ENCODE peak calls at places on chromosomes 5 and 9, in seven cellular contexts. U is GM23338, I is DND-41, A is hepatocyte, T is tibial artery, Z is PC-3, V is heart right ventricle. G is an unnamed sample.

GRCh38 chr9:3909966-3910650 is 384.3 kb upstream of the RFX3 start:
- DNase-seq in U (no peak), I (no peak), A (no peak), T (no peak), Z (no peak), V (no peak), G (no peak)

GRCh38 chr9:125121156-125121555 is 22.2 kb downstream of the SCAI start:
- DNase-seq in U (peak; percentile 58), I (peak; percentile 69), A (no peak), T (no peak), Z (peak; percentile 38), V (no peak), G (no peak)

GRCh38 chr9:135500071-135500524 is 384 bp upstream of the MRPS2 start:
- DNase-seq in U (no peak), I (no peak), A (no peak), T (no peak), Z (peak; percentile 9), V (no peak), G (no peak)

GRCh38 chr9:127388037-127388855 is 8.7 kb upstream of the SLC2A8 start:
- DNase-seq in U (no peak), I (peak; percentile 88), A (peak; percentile 92), T (no peak), Z (peak; percentile 92), V (no peak), G (peak; percentile 98)

GRCh38 chr5:54876-55569 is 36.9 kb upstream of the PLEKHG4B start:
- DNase-seq in U (no peak), I (no peak), A (no peak), T (no peak), Z (no peak), V (no peak), G (no peak)

GRCh38 chr5:6427689-6428088 is 21.0 kb upstream of the UBE2QL1 start:
- DNase-seq in U (no peak), I (no peak), A (no peak), T (no peak), Z (peak; percentile 97), V (no peak), G (no peak)

GRCh38 chr5:17217421-17218352 is at the start of gene BASP1:
- DNase-seq in U (peak; percentile 88), I (no peak), A (peak; percentile 94), T (peak; percentile 90), Z (peak; percentile 83), V (peak; percentile 50), G (peak; percentile 76)

GRCh38 chr5:67015577-67016290 is 180.9 kb downstream of the CD180 start:
- DNase-seq in U (no peak), I (no peak), A (peak; percentile 19), T (no peak), Z (peak; percentile 60), V (no peak), G (peak; percentile 37)

GRCh38 chr5:148740966-148741742 is 85.3 kb upstream of the ADRB2 start:
- DNase-seq in U (peak; percentile 56), I (no peak), A (peak; percentile 61), T (no peak), Z (peak; percentile 96), V (no peak), G (peak; percentile 52)

GRCh38 chr9:79895232-79895631 is 323.5 kb downstream of the TLE4 start:
- DNase-seq in U (no peak), I (no peak), A (no peak), T (no peak), Z (no peak), V (no peak), G (no peak)

GRCh38 chr5:82100303-82101077 is 128.7 kb downstream of the ATG10 start:
- DNase-seq in U (peak; percentile 25), I (peak; percentile 20), A (no peak), T (no peak), Z (peak; percentile 3), V (no peak), G (no peak)

GRCh38 chr9:7088598-7088997 is 330.8 kb downstream of the KDM4C start:
- DNase-seq in U (no peak), I (no peak), A (no peak), T (no peak), Z (no peak), V (no peak), G (no peak)

GRCh38 chr9:115144706-115145105 is 26.7 kb upstream of the TNC start:
- DNase-seq in U (no peak), I (peak; percentile 52), A (no peak), T (no peak), Z (no peak), V (no peak), G (peak; percentile 45)

GRCh38 chr5:179841621-179842020 is 17.0 kb downstream of the MRNIP start:
- DNase-seq in U (no peak), I (no peak), A (no peak), T (no peak), Z (no peak), V (no peak), G (no peak)

GRCh38 chr5:179840766-179841165 is 17.9 kb downstream of the MRNIP start:
- DNase-seq in U (no peak), I (no peak), A (no peak), T (no peak), Z (no peak), V (no peak), G (no peak)

GRCh38 chr5:179837076-179838011 is 16.6 kb downstream of the SQSTM1 start:
- DNase-seq in U (no peak), I (no peak), A (no peak), T (no peak), Z (no peak), V (no peak), G (no peak)

GRCh38 chr5:179840321-179840720 is 18.3 kb downstream of the MRNIP start:
- DNase-seq in U (no peak), I (no peak), A (no peak), T (no peak), Z (no peak), V (no peak), G (no peak)

DNA sequence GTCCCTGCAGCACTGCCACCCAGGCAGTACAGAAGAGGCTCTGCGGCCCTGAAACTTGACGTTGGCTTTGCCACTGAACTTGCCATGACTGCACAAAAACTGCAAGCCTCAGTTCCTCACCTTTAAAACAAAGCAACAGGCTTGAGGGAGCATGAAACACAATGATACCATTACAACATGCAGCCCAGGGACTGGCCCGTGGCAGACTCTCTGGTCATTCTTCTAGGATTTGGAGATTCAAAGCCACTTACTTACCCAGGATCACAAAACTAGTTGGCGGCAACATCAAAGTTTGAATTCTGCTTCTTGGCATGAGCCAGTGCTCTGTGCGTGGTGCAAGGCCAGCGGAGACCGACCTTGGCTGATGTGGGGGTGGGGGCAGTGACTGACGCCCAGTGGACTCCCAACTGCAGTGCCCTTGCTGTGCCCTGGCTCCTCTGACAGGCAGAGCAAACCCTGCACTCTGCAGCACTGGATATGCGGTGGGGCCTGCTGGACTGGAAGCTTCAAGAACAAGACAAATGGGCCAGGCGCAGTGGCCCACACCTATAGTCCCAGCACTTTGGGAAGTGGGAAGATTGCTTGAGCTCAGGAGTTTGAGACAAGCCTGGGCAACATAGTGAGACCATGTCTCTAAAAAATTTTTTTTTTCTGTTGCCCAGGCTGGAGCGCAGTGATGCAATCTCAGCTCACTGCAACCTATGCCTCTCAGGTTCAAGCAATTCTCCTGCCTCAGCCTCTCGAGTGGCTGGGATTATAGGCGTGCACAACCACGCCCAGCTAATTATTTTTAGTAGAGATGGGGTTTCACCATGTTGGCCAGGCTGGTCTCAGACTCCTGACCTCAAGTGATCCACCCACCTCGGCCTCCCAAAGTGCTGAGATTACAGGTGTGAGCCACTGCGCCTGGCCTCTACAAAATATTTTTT is 18.9 kb downstream of the SQSTM1 start:
- DNase-seq in U (no peak), I (no peak), A (peak; percentile 44), T (no peak), Z (no peak), V (peak; percentile 40), G (no peak)
- H3K36me3 ChIP-seq in U (peaks cover 9% of the 10 kb centered on the region), I (peaks cover 39% of the 10 kb centered on the region), A (peaks cover 5% of the 10 kb centered on the region), T (peaks cover 57% of the 10 kb centered on the region), Z (peaks cover 16% of the 10 kb centered on the region), V (peaks cover 88% of the 10 kb centered on the region), G (peaks cover 37% of the 10 kb centered on the region)

DNA sequence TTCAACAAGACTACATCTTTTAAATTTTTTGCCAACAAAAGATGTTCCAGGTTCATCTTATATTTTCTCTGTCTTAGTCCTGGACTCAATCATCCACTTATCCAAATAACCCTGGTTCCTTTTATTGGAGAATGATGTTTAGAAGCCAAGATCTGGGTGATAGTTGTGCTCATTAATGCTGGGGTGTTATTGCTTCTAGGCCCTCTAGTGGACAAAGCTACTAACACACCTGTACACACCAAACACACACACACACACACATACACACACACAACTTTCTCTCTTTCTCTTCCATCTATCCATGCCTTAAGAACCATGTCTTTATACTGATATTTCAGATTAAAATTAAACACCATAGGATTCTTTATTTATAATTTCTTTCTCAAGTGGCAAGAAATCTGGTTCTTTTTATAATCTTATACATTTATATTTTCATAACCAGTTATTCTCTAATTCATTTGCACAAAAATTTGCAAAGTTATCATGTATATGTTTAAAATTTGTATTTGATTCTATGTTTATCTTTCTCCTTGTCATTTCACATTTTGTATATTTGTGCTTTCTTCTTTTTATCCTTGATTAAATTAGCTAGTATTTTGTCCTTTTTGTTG is 179.1 kb upstream of the SMIM23 start:
- DNase-seq in U (peak; percentile 43), I (no peak), A (no peak), T (no peak), Z (peak; percentile 27), V (no peak), G (no peak)
- TF ChIP-seq CTCF in U (peak; percentile 56), I (peak; percentile 62), A (peak; percentile 17), T (no peak), Z (peak; percentile 72), V (no peak), G (peak; percentile 63)

GRCh38 chr5:115894342-115894741 is 52.6 kb downstream of the AP3S1 start:
- DNase-seq in U (no peak), I (no peak), A (no peak), T (no peak), Z (no peak), V (no peak), G (no peak)

GRCh38 chr5:115898656-115899055 is 56.9 kb downstream of the AP3S1 start:
- DNase-seq in U (no peak), I (no peak), A (no peak), T (no peak), Z (peak; percentile 32), V (no peak), G (no peak)

DNA sequence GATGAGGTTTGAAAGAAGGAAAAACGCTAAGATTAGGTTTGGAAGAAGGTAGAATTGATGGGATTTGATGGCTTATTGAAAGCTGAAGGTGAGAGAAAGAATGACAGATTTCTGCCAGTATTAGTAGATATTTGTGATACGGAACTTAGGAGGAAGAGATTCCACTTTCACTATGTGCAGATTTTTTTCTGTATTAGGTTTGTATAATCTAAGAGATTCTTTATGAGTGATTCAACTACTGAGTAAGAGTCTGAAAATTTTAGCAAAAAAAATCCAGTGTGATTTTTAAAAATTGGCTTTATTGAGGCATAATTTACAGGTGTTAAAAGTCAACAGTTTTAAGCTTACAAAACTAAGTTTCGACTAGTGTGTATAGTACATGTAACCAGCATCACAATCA is 54.1 kb downstream of the AP3S1 start:
- DNase-seq in U (no peak), I (no peak), A (no peak), T (no peak), Z (peak; percentile 32), V (no peak), G (no peak)
- H3K27me3 ChIP-seq in U (no peaks in the 10 kb centered on the region), I (no peaks in the 10 kb centered on the region), A (no peaks in the 10 kb centered on the region), T (no peaks in the 10 kb centered on the region), Z (no peaks in the 10 kb centered on the region), V (no peaks in the 10 kb centered on the region), G (no peaks in the 10 kb centered on the region)

DNA sequence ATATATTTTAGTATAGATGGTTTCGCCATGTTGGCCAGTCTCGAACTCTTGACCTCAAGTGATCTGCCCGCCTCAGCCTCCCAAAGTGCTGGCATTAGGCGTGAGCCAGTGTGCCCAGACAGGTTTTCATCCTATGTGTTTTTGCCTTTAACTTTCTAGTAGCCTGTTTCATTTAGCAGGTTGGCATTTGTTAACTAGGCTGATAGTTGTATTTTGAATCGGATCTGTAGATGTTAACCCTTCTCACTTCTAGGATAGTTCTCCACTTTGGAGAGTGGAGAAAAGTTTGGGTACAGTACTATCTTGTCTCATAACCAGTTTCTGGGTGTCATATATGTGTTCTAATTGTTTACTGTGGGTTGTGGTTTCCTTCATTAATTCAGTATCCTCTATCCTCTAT is 7.3 kb upstream of the FGF18 start:
- DNase-seq in U (no peak), I (no peak), A (no peak), T (no peak), Z (no peak), V (no peak), G (no peak)
- H3K36me3 ChIP-seq in U (peaks cover 47% of the 10 kb centered on the region), I (peaks cover 69% of the 10 kb centered on the region), A (no peaks in the 10 kb centered on the region), T (peaks cover 11% of the 10 kb centered on the region), Z (peaks cover 61% of the 10 kb centered on the region), V (peaks cover 69% of the 10 kb centered on the region), G (peaks cover 57% of the 10 kb centered on the region)

G was measured in brain microvascular endothelial cell.